ENCODE peak calls at places on chromosomes 11 and 22, in eight cellular contexts. G, W, F, N, E, S, K and R are unnamed samples.

GRCh38 chr11:70525006-70525405 is 126.7 kb downstream of the CTTN start:
- DNase-seq in G (no peak), W (no peak), F (no peak), N (no peak), E (no peak), S (no peak), K (no peak), R (peak; percentile 43)

GRCh38 chr11:128294685-128295079 is 292.7 kb downstream of the ETS1 start:
- DNase-seq in G (peak; percentile 78), W (no peak), F (no peak), N (peak; percentile 45), E (no peak), S (no peak), K (no peak), R (no peak)

GRCh38 chr11:134055029-134055428 is 13.8 kb upstream of the JAM3 start:
- DNase-seq in G (no peak), W (peak; percentile 6), F (no peak), N (no peak), E (no peak), S (no peak), K (peak; percentile 3), R (no peak)

GRCh38 chr11:106956887-106957505 is 61.3 kb downstream of the GUCY1A2 start:
- DNase-seq in G (no peak), W (no peak), F (no peak), N (no peak), E (no peak), S (no peak), K (no peak), R (no peak)

GRCh38 chr11:12973529-12974181 is 35.5 kb upstream of the RASSF10 start:
- DNase-seq in G (peak; percentile 27), W (no peak), F (no peak), N (peak; percentile 35), E (no peak), S (no peak), K (no peak), R (no peak)

GRCh38 chr11:124277809-124278208 is 21.6 kb downstream of the OR8G5 start:
- DNase-seq in G (no peak), W (no peak), F (no peak), N (no peak), E (peak; percentile 10), S (no peak), K (no peak), R (no peak)

GRCh38 chr11:47715082-47715669 is at the start of gene AGBL2:
- DNase-seq in G (peak; percentile 69), W (peak; percentile 67), F (peak; percentile 46), N (peak; percentile 32), E (peak; percentile 73), S (peak; percentile 71), K (peak; percentile 70), R (peak; percentile 81)

GRCh38 chr22:48254311-48254873 is 1491.9 kb downstream of the TBC1D22A start:
- DNase-seq in G (no peak), W (no peak), F (no peak), N (no peak), E (no peak), S (no peak), K (no peak), R (peak; percentile 43)

GRCh38 chr11:123213307-123213708 is 18.3 kb upstream of the CLMP start:
- DNase-seq in G (no peak), W (no peak), F (no peak), N (no peak), E (no peak), S (no peak), K (no peak), R (no peak)

GRCh38 chr11:2122222-2122906 is 16.8 kb downstream of the IGF2 start:
- DNase-seq in G (peak; percentile 62), W (no peak), F (no peak), N (peak; percentile 30), E (no peak), S (no peak), K (no peak), R (peak; percentile 72)

GRCh38 chr11:32888805-32889204 is 3.8 kb upstream of the QSER1 start:
- DNase-seq in G (peak; percentile 81), W (no peak), F (no peak), N (no peak), E (no peak), S (no peak), K (no peak), R (no peak)

GRCh38 chr11:92409956-92410355 is 185.3 kb downstream of the FAT3 start:
- DNase-seq in G (no peak), W (no peak), F (no peak), N (peak; percentile 37), E (no peak), S (no peak), K (no peak), R (no peak)

GRCh38 chr11:69909561-69910518 is 90.6 kb upstream of the FGF3 start:
- DNase-seq in G (no peak), W (no peak), F (no peak), N (peak; percentile 37), E (peak; percentile 53), S (no peak), K (no peak), R (peak; percentile 29)

GRCh38 chr11:42524534-42525227 is 787.1 kb upstream of the API5 start:
- DNase-seq in G (peak; percentile 81), W (peak; percentile 13), F (no peak), N (peak; percentile 77), E (peak; percentile 85), S (peak; percentile 27), K (peak; percentile 25), R (no peak)

GRCh38 chr22:36413022-36413770 is 25.4 kb upstream of the MYH9 start:
- DNase-seq in G (no peak), W (no peak), F (peak; percentile 24), N (no peak), E (peak; percentile 48), S (no peak), K (no peak), R (no peak)

GRCh38 chr11:86446163-86446923 is 71.7 kb downstream of the CCDC81 start:
- DNase-seq in G (no peak), W (no peak), F (no peak), N (no peak), E (no peak), S (no peak), K (no peak), R (peak; percentile 51)

GRCh38 chr11:75233688-75234295 is 6.8 kb upstream of the TPBGL start:
- DNase-seq in G (peak; percentile 55), W (no peak), F (no peak), N (peak; percentile 77), E (peak; percentile 90), S (no peak), K (peak; percentile 46), R (no peak)

GRCh38 chr11:27416568-27417176 is 53.7 kb upstream of the CCDC34 start:
- DNase-seq in G (no peak), W (no peak), F (no peak), N (peak; percentile 75), E (no peak), S (no peak), K (no peak), R (no peak)

GRCh38 chr11:100948936-100949335 is 180.7 kb downstream of the PGR start:
- DNase-seq in G (no peak), W (no peak), F (no peak), N (no peak), E (no peak), S (no peak), K (no peak), R (no peak)

GRCh38 chr22:44523981-44524759 is 26.1 kb upstream of the RTL6 start:
- DNase-seq in G (peak; percentile 94), W (peak; percentile 74), F (no peak), N (no peak), E (peak; percentile 44), S (no peak), K (no peak), R (no peak)

GRCh38 chr11:35144103-35144741 is 5.3 kb downstream of the CD44 start:
- DNase-seq in G (peak; percentile 88), W (no peak), F (no peak), N (peak; percentile 83), E (no peak), S (no peak), K (no peak), R (no peak)

GRCh38 chr11:85698195-85698594 is 12.2 kb upstream of the CCDC89 start:
- DNase-seq in G (no peak), W (no peak), F (no peak), N (peak; percentile 72), E (no peak), S (no peak), K (no peak), R (no peak)

GRCh38 chr11:441418-442274 is at the start of gene ANO9:
- DNase-seq in G (no peak), W (no peak), F (no peak), N (peak; percentile 58), E (peak; percentile 17), S (no peak), K (peak; percentile 71), R (peak; percentile 70)

GRCh38 chr22:43479311-43479710 is 67.5 kb downstream of the MPPED1 start:
- DNase-seq in G (no peak), W (no peak), F (no peak), N (no peak), E (no peak), S (no peak), K (no peak), R (peak; percentile 38)
- H3K4me1 ChIP-seq in G (no peaks in the 10 kb centered on the region), W (no peaks in the 10 kb centered on the region), F (no peaks in the 10 kb centered on the region), N (no peaks in the 10 kb centered on the region), E (no peaks in the 10 kb centered on the region), S (no peaks in the 10 kb centered on the region), K (no peaks in the 10 kb centered on the region), R (no peaks in the 10 kb centered on the region)

DNA sequence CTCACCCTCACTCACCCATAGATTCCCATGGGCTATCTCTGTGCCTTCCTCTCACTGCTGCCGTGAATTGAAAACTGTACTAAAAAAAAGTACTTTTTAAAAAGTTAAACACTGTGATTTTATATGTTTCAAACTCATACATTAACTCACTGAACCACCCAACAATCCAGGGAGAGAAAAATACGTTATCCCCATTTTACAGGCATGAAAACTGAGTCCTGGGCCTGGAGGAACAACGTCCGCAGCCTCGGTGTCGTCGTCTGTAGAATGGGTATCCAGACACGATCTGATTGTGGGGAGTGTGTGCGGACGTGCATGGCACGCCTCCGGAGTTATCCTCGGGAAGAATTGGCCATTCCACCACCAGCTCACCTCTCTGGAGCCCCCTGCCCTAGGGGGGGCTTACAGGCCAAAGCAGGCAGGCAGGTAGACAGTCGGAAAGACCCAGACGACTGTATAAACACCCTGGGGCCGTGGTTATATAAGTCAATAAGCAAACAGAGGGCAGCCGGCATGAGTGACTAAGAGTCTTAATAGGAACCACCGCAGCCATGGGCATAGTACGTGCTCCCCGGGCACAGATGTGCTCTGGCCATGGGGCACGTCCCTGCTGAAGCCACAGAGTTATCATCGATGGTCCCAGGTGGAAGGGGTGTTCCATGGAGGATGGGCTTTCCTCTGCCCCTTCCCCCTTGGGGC is 7.1 kb upstream of the PDGFB start:
- DNase-seq in G (peak; percentile 37), W (no peak), F (no peak), N (peak; percentile 88), E (no peak), S (no peak), K (no peak), R (no peak)
- H3K4me1 ChIP-seq in G (peaks cover 24% of the 10 kb centered on the region), W (peaks cover 24% of the 10 kb centered on the region), F (peaks cover 62% of the 10 kb centered on the region), N (peaks cover 39% of the 10 kb centered on the region), E (peaks cover 43% of the 10 kb centered on the region), S (peaks cover 37% of the 10 kb centered on the region), K (peaks cover 15% of the 10 kb centered on the region), R (peaks cover 55% of the 10 kb centered on the region)

GRCh38 chr11:65489061-65489705 is 9.7 kb upstream of the MALAT1 start:
- DNase-seq in G (peak; percentile 91), W (peak; percentile 80), F (peak; percentile 70), N (no peak), E (peak; percentile 96), S (peak; percentile 86), K (no peak), R (no peak)
- H3K4me1 ChIP-seq in G (peaks cover 70% of the 10 kb centered on the region), W (peaks cover 64% of the 10 kb centered on the region), F (peaks cover 75% of the 10 kb centered on the region), N (peaks cover 54% of the 10 kb centered on the region), E (peaks cover 77% of the 10 kb centered on the region), S (peaks cover 88% of the 10 kb centered on the region), K (peaks cover 42% of the 10 kb centered on the region), R (peaks cover 88% of the 10 kb centered on the region)

GRCh38 chr11:61152816-61153592 is 8.2 kb downstream of the VPS37C start:
- DNase-seq in G (peak; percentile 86), W (no peak), F (no peak), N (peak; percentile 78), E (no peak), S (no peak), K (no peak), R (no peak)
- H3K4me1 ChIP-seq in G (peaks cover 24% of the 10 kb centered on the region), W (peaks cover 7% of the 10 kb centered on the region), F (peaks cover 43% of the 10 kb centered on the region), N (peaks cover 43% of the 10 kb centered on the region), E (peaks cover 46% of the 10 kb centered on the region), S (peaks cover 43% of the 10 kb centered on the region), K (peaks cover 50% of the 10 kb centered on the region), R (peaks cover 22% of the 10 kb centered on the region)